ENCODE peak calls at places on chromosomes 11 and 22, in four cellular contexts. One of them, this sample, is unnamed.

GRCh38 chr22:44331881-44332714 is 19.3 kb upstream of the SHISAL1 start:
- DNase-seq in fibroblast of lung: peak; percentile 17
- DNase-seq in PC-3: peak; percentile 11
- DNase-seq in PC-9: peak; percentile 35
- DNase-seq in this sample: peak; percentile 69

GRCh38 chr22:33114570-33114969 is 56.4 kb upstream of the SYN3 start:
- DNase-seq in PC-9: no peak
- DNase-seq in fibroblast of lung: no peak
- DNase-seq in PC-3: no peak
- DNase-seq in this sample: no peak

GRCh38 chr11:56380120-56380519 is 4.7 kb downstream of the OR8U1 start:
- DNase-seq in fibroblast of lung: no peak
- DNase-seq in PC-3: no peak
- DNase-seq in PC-9: no peak
- DNase-seq in this sample: no peak

GRCh38 chr11:91173701-91174100 is 950.9 kb upstream of the CHORDC1 start:
- DNase-seq in fibroblast of lung: peak; percentile 65
- DNase-seq in PC-3: peak; percentile 64
- DNase-seq in PC-9: no peak
- DNase-seq in this sample: no peak

GRCh38 chr11:61362542-61362875 is 335 bp downstream of the TMEM138 start:
- DNase-seq in fibroblast of lung: peak; percentile 61
- DNase-seq in PC-9: no peak
- DNase-seq in PC-3: peak; percentile 34
- DNase-seq in this sample: peak; percentile 39

GRCh38 chr22:43202326-43202725 is 15.4 kb upstream of the TTLL12 start:
- DNase-seq in PC-9: no peak
- DNase-seq in fibroblast of lung: no peak
- DNase-seq in PC-3: no peak
- DNase-seq in this sample: no peak

GRCh38 chr11:77698896-77699295 is 61.3 kb upstream of the CLNS1A start:
- DNase-seq in PC-3: no peak
- DNase-seq in PC-9: no peak
- DNase-seq in fibroblast of lung: no peak
- DNase-seq in this sample: no peak

GRCh38 chr22:29503811-29504372 is 23.9 kb downstream of the NEFH start:
- DNase-seq in PC-3: peak; percentile 17
- DNase-seq in PC-9: no peak
- DNase-seq in fibroblast of lung: peak; percentile 79
- DNase-seq in this sample: peak; percentile 71

GRCh38 chr11:105003151-105003550 is 19.8 kb downstream of the CASP5 start:
- DNase-seq in PC-9: no peak
- DNase-seq in fibroblast of lung: no peak
- DNase-seq in PC-3: no peak
- DNase-seq in this sample: no peak

GRCh38 chr11:76008474-76008873 is 193.5 kb downstream of the UVRAG start:
- DNase-seq in PC-9: no peak
- DNase-seq in fibroblast of lung: peak; percentile 69
- DNase-seq in PC-3: peak; percentile 86
- DNase-seq in this sample: no peak

GRCh38 chr11:128215238-128215882 is 372.0 kb downstream of the ETS1 start:
- DNase-seq in PC-3: no peak
- DNase-seq in PC-9: no peak
- DNase-seq in fibroblast of lung: no peak
- DNase-seq in this sample: no peak

GRCh38 chr11:77658213-77659013 is 20.8 kb upstream of the CLNS1A start:
- DNase-seq in PC-9: no peak
- DNase-seq in PC-3: no peak
- DNase-seq in fibroblast of lung: peak; percentile 21
- DNase-seq in this sample: no peak

DNA sequence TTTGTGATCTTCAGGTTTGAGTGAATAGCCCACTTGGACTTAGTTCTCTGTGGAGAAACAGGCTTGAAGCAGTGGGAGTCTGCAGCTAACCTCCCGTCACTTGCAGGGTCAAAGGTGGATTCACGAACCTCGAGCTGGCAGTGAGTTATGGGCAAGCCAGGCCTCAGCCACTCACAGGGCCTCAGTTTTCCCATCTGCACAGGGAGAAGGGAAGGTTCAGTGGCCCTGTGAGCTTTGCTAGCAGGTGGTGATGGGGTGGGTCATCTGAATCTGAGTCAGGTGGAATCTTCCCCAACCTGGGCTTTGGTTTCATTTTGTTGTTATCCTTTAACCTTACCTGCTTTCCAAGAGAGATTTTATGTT is 86.6 kb upstream of the GRIK4 start:
- DNase-seq in fibroblast of lung: no peak
- DNase-seq in PC-3: no peak
- DNase-seq in PC-9: no peak
- DNase-seq in this sample: peak; percentile 6
- H3K4me2 ChIP-seq in fibroblast of lung: peak overlapping the region; percentile 29
- H3K4me2 ChIP-seq in PC-3: peak overlapping the region; percentile 7
- H3K4me2 ChIP-seq in PC-9: no peak overlapping the region
- H3K4me2 ChIP-seq in this sample: no peak overlapping the region

DNA sequence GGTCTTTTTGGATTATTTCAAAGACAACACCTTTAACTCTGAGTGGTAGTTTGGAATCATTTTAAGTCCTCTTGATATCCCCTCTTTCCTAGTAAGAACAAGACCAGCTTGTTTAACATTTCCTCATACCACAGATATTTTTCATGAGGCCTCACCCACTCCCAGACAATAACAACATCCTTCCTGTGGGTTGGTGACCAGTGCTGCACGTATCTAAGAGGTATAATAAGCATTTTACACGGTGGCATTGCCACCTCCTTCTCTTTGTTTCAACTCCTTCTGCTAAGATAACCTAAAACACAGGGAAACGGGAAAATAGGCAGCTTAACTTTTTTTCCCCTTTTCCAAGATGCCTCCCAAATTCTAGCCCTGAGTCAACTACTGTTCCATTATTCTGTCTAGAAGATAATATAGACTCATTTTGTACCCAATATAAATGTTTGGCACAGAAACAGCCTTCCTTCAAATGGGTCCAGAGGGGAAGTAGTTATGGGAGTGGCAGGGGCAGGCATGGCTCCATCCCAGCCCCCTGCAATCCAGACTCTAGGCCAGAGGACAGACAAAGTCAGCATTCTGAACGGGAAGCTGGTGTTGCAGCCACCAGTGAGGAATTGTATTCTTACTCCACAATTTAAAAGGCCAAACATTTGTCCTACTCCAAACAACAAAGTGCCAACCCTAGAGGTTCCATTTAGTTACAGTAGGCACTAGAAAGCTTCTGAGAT is 28.5 kb downstream of the MAML2 start:
- DNase-seq in PC-3: peak; percentile 94
- DNase-seq in fibroblast of lung: peak; percentile 29
- DNase-seq in PC-9: peak; percentile 69
- DNase-seq in this sample: no peak
- H3K4me1 ChIP-seq in PC-3: peaks cover 66% of the 10 kb centered on the region
- H3K4me1 ChIP-seq in fibroblast of lung: peaks cover 34% of the 10 kb centered on the region
- H3K4me1 ChIP-seq in PC-9: peaks cover 100% of the 10 kb centered on the region
- H3K4me1 ChIP-seq in this sample: peaks cover 44% of the 10 kb centered on the region

DNA sequence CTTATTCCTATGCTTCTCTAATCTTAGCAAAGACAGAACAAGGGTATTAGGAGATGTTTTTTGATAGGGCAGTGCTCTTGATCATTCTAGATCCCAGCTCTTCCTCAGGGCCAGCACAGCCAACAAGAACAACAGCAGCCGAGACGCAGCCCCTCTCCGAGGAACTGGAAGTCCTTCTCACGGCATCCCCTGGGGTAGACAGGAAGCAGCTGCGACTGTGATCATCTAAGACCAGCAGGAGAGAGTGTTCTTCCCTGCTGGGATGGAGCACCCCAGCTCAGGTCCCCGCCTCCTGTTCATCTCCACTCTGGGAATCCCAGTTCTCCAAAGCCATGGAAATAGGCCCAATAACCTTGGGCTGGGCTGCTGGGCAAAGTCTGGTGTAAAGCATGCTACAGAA is 29.6 kb downstream of the IRAG1 start:
- DNase-seq in PC-3: no peak
- DNase-seq in PC-9: no peak
- DNase-seq in fibroblast of lung: no peak
- DNase-seq in this sample: no peak
- H3K4me2 ChIP-seq in PC-3: no peak overlapping the region
- H3K4me2 ChIP-seq in PC-9: no peak overlapping the region
- H3K4me2 ChIP-seq in fibroblast of lung: no peak overlapping the region
- H3K4me2 ChIP-seq in this sample: no peak overlapping the region

DNA sequence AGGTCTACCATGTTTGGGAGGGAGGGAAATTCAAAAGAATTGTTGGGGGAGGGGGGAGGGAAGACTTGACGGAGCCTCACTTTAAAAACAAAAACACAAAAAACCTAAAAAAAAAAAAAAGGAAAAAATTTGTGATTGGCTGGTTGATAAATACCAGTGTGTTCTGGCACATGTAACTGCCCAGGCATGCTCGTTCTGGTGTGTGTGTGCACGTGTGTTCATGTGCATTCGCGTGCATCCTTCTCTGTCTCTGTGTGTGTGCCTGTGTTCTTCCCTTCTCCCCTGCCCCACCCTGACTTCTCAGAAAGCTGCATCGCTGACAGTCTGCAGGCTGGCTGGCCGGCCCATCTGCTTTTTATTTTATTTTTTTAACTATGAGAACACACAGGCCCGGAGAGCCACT is 22.6 kb upstream of the ADSL start:
- DNase-seq in PC-9: no peak
- DNase-seq in fibroblast of lung: no peak
- DNase-seq in PC-3: no peak
- DNase-seq in this sample: peak; percentile 48
- H3K4me1 ChIP-seq in PC-9: no peaks in the 10 kb centered on the region
- H3K4me1 ChIP-seq in fibroblast of lung: peaks cover 7% of the 10 kb centered on the region
- H3K4me1 ChIP-seq in PC-3: no peaks in the 10 kb centered on the region
- H3K4me1 ChIP-seq in this sample: peaks cover 9% of the 10 kb centered on the region

GRCh38 chr11:43212279-43212678 is 99.5 kb upstream of the API5 start:
- DNase-seq in fibroblast of lung: no peak
- DNase-seq in PC-3: no peak
- DNase-seq in PC-9: peak; percentile 0
- DNase-seq in this sample: no peak
- H3K4me2 ChIP-seq in fibroblast of lung: no peak overlapping the region
- H3K4me2 ChIP-seq in PC-3: no peak overlapping the region
- H3K4me2 ChIP-seq in PC-9: no peak overlapping the region
- H3K4me2 ChIP-seq in this sample: no peak overlapping the region

GRCh38 chr22:27754247-27754887 is 47.2 kb downstream of the MN1 start:
- DNase-seq in PC-3: no peak
- DNase-seq in fibroblast of lung: no peak
- DNase-seq in PC-9: no peak
- DNase-seq in this sample: no peak

GRCh38 chr22:27757928-27758525 is 43.5 kb downstream of the MN1 start:
- DNase-seq in PC-9: no peak
- DNase-seq in PC-3: no peak
- DNase-seq in fibroblast of lung: no peak
- DNase-seq in this sample: no peak

GRCh38 chr22:27755521-27756211 is 45.9 kb downstream of the MN1 start:
- DNase-seq in PC-9: no peak
- DNase-seq in PC-3: no peak
- DNase-seq in fibroblast of lung: no peak
- DNase-seq in this sample: no peak

GRCh38 chr22:27754888-27755480 is 46.6 kb downstream of the MN1 start:
- DNase-seq in PC-9: no peak
- DNase-seq in PC-3: no peak
- DNase-seq in fibroblast of lung: no peak
- DNase-seq in this sample: no peak

DNA sequence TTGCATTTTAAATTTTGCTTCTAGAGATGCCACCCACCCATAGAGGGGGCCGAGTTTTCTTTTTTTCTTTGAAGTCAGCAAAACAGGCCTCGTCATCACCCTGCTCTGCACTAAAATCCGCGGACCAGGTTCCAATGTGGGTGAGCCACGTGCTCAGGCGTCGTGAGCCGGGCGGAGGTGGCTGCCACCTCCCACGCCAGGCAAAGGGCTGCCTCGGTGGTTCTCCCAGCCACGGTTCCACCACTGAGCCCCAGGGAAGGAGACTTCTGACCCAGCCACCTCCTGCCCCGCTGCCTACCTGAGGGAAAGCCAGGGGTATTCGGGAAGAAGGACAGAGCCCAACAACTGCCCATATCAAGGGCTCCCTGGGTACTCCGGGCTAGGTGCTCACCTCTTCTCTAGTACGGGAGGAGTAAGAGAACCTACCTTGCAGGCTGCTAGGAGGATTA is 45.3 kb downstream of the MN1 start:
- DNase-seq in fibroblast of lung: no peak
- DNase-seq in PC-3: no peak
- DNase-seq in PC-9: no peak
- DNase-seq in this sample: no peak
- H3K4me1 ChIP-seq in fibroblast of lung: no peaks in the 10 kb centered on the region
- H3K4me1 ChIP-seq in PC-3: peaks cover 11% of the 10 kb centered on the region
- H3K4me1 ChIP-seq in PC-9: peaks cover 11% of the 10 kb centered on the region
- H3K4me1 ChIP-seq in this sample: no peaks in the 10 kb centered on the region

GRCh38 chr11:80023416-80023815 is 582.6 kb upstream of the TENM4 start:
- DNase-seq in PC-9: no peak
- DNase-seq in fibroblast of lung: no peak
- DNase-seq in PC-3: no peak
- DNase-seq in this sample: no peak
- H3K4me2 ChIP-seq in PC-9: no peak overlapping the region
- H3K4me2 ChIP-seq in fibroblast of lung: no peak overlapping the region
- H3K4me2 ChIP-seq in PC-3: no peak overlapping the region
- H3K4me2 ChIP-seq in this sample: no peak overlapping the region

GRCh38 chr11:93517611-93518010 is 25.6 kb downstream of the SMCO4 start:
- DNase-seq in PC-3: no peak
- DNase-seq in fibroblast of lung: no peak
- DNase-seq in PC-9: no peak
- DNase-seq in this sample: no peak

GRCh38 chr11:93517041-93517440 is 26.1 kb downstream of the SMCO4 start:
- DNase-seq in fibroblast of lung: no peak
- DNase-seq in PC-9: no peak
- DNase-seq in PC-3: no peak
- DNase-seq in this sample: no peak

GRCh38 chr11:93521086-93521485 is 22.1 kb downstream of the SMCO4 start:
- DNase-seq in PC-3: peak; percentile 29
- DNase-seq in fibroblast of lung: no peak
- DNase-seq in PC-9: no peak
- DNase-seq in this sample: no peak

GRCh38 chr11:93518081-93518480 is 25.1 kb downstream of the SMCO4 start:
- DNase-seq in PC-9: no peak
- DNase-seq in fibroblast of lung: no peak
- DNase-seq in PC-3: no peak
- DNase-seq in this sample: no peak

DNA sequence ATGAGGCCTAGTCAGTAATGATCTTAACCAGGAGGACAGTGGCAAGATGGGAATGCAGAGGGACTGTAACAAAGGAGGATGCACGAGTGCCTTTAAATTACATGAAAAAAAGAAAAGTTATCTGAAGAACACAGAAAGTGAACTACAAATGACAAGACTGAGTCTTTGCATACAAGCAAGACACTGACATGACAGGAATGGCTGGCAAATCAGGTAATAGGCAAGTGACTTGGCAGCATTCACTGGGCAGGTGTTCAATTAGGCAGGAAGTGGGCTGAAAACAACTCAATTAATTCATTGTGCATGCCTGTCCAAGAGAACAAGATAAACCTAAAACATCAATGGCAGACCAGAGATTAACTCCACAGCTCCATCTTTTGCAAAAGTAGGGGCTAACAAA is 24.0 kb downstream of the SMCO4 start:
- DNase-seq in PC-3: no peak
- DNase-seq in fibroblast of lung: no peak
- DNase-seq in PC-9: no peak
- DNase-seq in this sample: no peak
- H3K4me1 ChIP-seq in PC-3: peaks cover 8% of the 10 kb centered on the region
- H3K4me1 ChIP-seq in fibroblast of lung: no peaks in the 10 kb centered on the region
- H3K4me1 ChIP-seq in PC-9: no peaks in the 10 kb centered on the region
- H3K4me1 ChIP-seq in this sample: peaks cover 2% of the 10 kb centered on the region